ENCODE peak calls at places on chromosomes 11 and 22, in seven cellular contexts. One of them, this sample, is unnamed.

GRCh38 chr11:65104628-65105027 is 7.0 kb upstream of the TM7SF2 start:
- DNase-seq in natural killer cell: no peak
- DNase-seq in nephron progenitor cell: no peak
- DNase-seq in B cell: no peak
- DNase-seq in lower lobe of right lung: no peak
- DNase-seq in progenitor cell of endocrine pancreas: no peak
- DNase-seq in ovary: peak
- DNase-seq in this sample: no peak

GRCh38 chr22:30023099-30023498 is 57.2 kb upstream of the HORMAD2 start:
- DNase-seq in natural killer cell: no peak
- DNase-seq in ovary: no peak
- DNase-seq in progenitor cell of endocrine pancreas: no peak
- DNase-seq in B cell: no peak
- DNase-seq in nephron progenitor cell: no peak
- DNase-seq in lower lobe of right lung: no peak
- DNase-seq in this sample: no peak

GRCh38 chr11:27673979-27674663 is 26.1 kb downstream of the BDNF start:
- DNase-seq in nephron progenitor cell: no peak
- DNase-seq in natural killer cell: no peak
- DNase-seq in progenitor cell of endocrine pancreas: no peak
- DNase-seq in B cell: no peak
- DNase-seq in lower lobe of right lung: no peak
- DNase-seq in ovary: no peak
- DNase-seq in this sample: no peak

GRCh38 chr11:95108671-95109551 is 19.3 kb downstream of the ENDOD1 start:
- DNase-seq in progenitor cell of endocrine pancreas: no peak
- DNase-seq in B cell: no peak
- DNase-seq in natural killer cell: no peak
- DNase-seq in lower lobe of right lung: no peak
- DNase-seq in nephron progenitor cell: no peak
- DNase-seq in ovary: no peak
- DNase-seq in this sample: no peak

GRCh38 chr22:45064313-45065268 is 54.8 kb upstream of the PHF21B start:
- DNase-seq in ovary: no peak
- DNase-seq in progenitor cell of endocrine pancreas: no peak
- DNase-seq in B cell: no peak
- DNase-seq in lower lobe of right lung: no peak
- DNase-seq in nephron progenitor cell: no peak
- DNase-seq in natural killer cell: no peak
- DNase-seq in this sample: no peak

GRCh38 chr11:129067454-129067853 is 124.7 kb downstream of the ARHGAP32 start:
- DNase-seq in nephron progenitor cell: no peak
- DNase-seq in lower lobe of right lung: no peak
- DNase-seq in B cell: no peak
- DNase-seq in ovary: no peak
- DNase-seq in natural killer cell: no peak
- DNase-seq in progenitor cell of endocrine pancreas: no peak
- DNase-seq in this sample: no peak

GRCh38 chr22:49972163-49973017 is 11.8 kb downstream of the PIM3 start:
- DNase-seq in ovary: peak
- DNase-seq in natural killer cell: peak
- DNase-seq in progenitor cell of endocrine pancreas: no peak
- DNase-seq in lower lobe of right lung: peak
- DNase-seq in B cell: peak
- DNase-seq in nephron progenitor cell: peak
- DNase-seq in this sample: no peak

GRCh38 chr11:42974510-42974909 is 337.3 kb upstream of the API5 start:
- DNase-seq in progenitor cell of endocrine pancreas: no peak
- DNase-seq in ovary: no peak
- DNase-seq in nephron progenitor cell: no peak
- DNase-seq in B cell: no peak
- DNase-seq in lower lobe of right lung: no peak
- DNase-seq in natural killer cell: no peak
- DNase-seq in this sample: no peak

GRCh38 chr22:40265783-40266182 is 80.5 kb upstream of the ADSL start:
- DNase-seq in progenitor cell of endocrine pancreas: no peak
- DNase-seq in lower lobe of right lung: no peak
- DNase-seq in nephron progenitor cell: no peak
- DNase-seq in natural killer cell: no peak
- DNase-seq in B cell: no peak
- DNase-seq in ovary: no peak
- DNase-seq in this sample: peak

GRCh38 chr11:98874050-98874449 is 146.7 kb upstream of the CNTN5 start:
- DNase-seq in nephron progenitor cell: no peak
- DNase-seq in ovary: no peak
- DNase-seq in lower lobe of right lung: no peak
- DNase-seq in progenitor cell of endocrine pancreas: no peak
- DNase-seq in B cell: no peak
- DNase-seq in natural killer cell: no peak
- DNase-seq in this sample: no peak

GRCh38 chr11:113998574-113998973 is 23.7 kb downstream of the HTR3A start:
- DNase-seq in ovary: no peak
- DNase-seq in B cell: no peak
- DNase-seq in natural killer cell: no peak
- DNase-seq in nephron progenitor cell: peak
- DNase-seq in lower lobe of right lung: no peak
- DNase-seq in progenitor cell of endocrine pancreas: no peak
- DNase-seq in this sample: no peak

GRCh38 chr11:64245797-64246623 is 733 bp downstream of the PPP1R14B start:
- DNase-seq in ovary: peak
- DNase-seq in B cell: peak
- DNase-seq in natural killer cell: peak
- DNase-seq in progenitor cell of endocrine pancreas: no peak
- DNase-seq in lower lobe of right lung: peak
- DNase-seq in nephron progenitor cell: no peak
- DNase-seq in this sample: peak

GRCh38 chr11:4683020-4683419 is 14.6 kb downstream of the OR51E2 start:
- DNase-seq in B cell: no peak
- DNase-seq in natural killer cell: no peak
- DNase-seq in progenitor cell of endocrine pancreas: no peak
- DNase-seq in lower lobe of right lung: no peak
- DNase-seq in ovary: no peak
- DNase-seq in nephron progenitor cell: no peak
- DNase-seq in this sample: no peak
- TF ChIP-seq CTCF in B cell: no peak
- TF ChIP-seq CTCF in natural killer cell: no peak
- TF ChIP-seq CTCF in progenitor cell of endocrine pancreas: no peak
- TF ChIP-seq CTCF in lower lobe of right lung: no peak
- TF ChIP-seq CTCF in ovary: no peak
- TF ChIP-seq CTCF in nephron progenitor cell: no peak
- TF ChIP-seq CTCF in this sample: no peak

DNA sequence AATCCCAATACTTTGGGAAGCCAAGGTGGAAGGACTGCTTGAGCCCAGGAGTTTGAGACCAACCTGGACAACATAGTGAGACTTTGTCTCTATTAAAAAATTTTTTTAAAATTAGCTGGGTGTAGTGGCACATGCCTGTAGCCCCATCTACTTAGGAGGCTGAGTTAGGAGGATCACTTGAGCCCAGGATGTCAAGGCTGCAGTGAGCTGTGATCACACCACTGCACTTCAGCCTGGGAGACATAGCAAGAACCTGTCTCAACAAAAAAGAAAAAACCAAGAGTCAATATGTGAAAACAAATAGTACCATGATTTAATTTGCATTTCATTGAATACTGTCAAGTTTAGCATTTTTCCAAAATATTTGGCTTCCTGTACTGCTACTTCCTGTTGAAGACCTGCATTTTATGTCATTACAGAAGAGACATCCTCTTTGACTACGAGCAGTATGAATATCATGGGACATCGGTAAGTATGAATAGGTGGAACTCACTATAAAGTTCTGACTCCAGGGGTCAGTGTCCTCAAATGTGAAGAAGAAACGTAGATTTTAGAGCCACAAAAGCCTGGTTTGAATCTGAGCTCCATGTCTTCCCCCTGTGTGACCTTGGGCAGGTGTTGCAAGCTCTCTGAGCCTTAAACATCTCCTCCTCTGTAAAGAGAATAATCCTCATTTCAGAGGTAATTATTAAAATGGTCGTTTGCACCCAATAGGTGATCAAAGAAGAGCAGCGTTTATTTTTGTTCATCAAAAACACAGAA is 16.0 kb downstream of the CDC45 start:
- DNase-seq in progenitor cell of endocrine pancreas: no peak
- DNase-seq in ovary: no peak
- DNase-seq in natural killer cell: no peak
- DNase-seq in B cell: no peak
- DNase-seq in nephron progenitor cell: no peak
- DNase-seq in lower lobe of right lung: no peak
- DNase-seq in this sample: no peak
- TF ChIP-seq CTCF in progenitor cell of endocrine pancreas: peak
- TF ChIP-seq CTCF in ovary: no peak
- TF ChIP-seq CTCF in natural killer cell: no peak
- TF ChIP-seq CTCF in B cell: peak
- TF ChIP-seq CTCF in nephron progenitor cell: no peak
- TF ChIP-seq CTCF in lower lobe of right lung: peak
- TF ChIP-seq CTCF in this sample: no peak

GRCh38 chr11:67160872-67161783 is 42.1 kb downstream of the KDM2A start:
- DNase-seq in B cell: no peak
- DNase-seq in progenitor cell of endocrine pancreas: no peak
- DNase-seq in lower lobe of right lung: no peak
- DNase-seq in nephron progenitor cell: no peak
- DNase-seq in ovary: no peak
- DNase-seq in natural killer cell: no peak
- DNase-seq in this sample: no peak
- TF ChIP-seq CTCF in B cell: no peak
- TF ChIP-seq CTCF in progenitor cell of endocrine pancreas: peak
- TF ChIP-seq CTCF in lower lobe of right lung: no peak
- TF ChIP-seq CTCF in nephron progenitor cell: no peak
- TF ChIP-seq CTCF in ovary: no peak
- TF ChIP-seq CTCF in natural killer cell: no peak
- TF ChIP-seq CTCF in this sample: no peak

GRCh38 chr22:37258005-37258790 is 14.1 kb upstream of the RAC2 start:
- DNase-seq in ovary: no peak
- DNase-seq in B cell: no peak
- DNase-seq in lower lobe of right lung: no peak
- DNase-seq in progenitor cell of endocrine pancreas: no peak
- DNase-seq in natural killer cell: no peak
- DNase-seq in nephron progenitor cell: no peak
- DNase-seq in this sample: no peak

GRCh38 chr22:37260939-37261338 is 16.9 kb upstream of the RAC2 start:
- DNase-seq in natural killer cell: peak
- DNase-seq in lower lobe of right lung: peak
- DNase-seq in progenitor cell of endocrine pancreas: peak
- DNase-seq in ovary: peak
- DNase-seq in B cell: peak
- DNase-seq in nephron progenitor cell: peak
- DNase-seq in this sample: peak

GRCh38 chr22:37258810-37259472 is 14.9 kb upstream of the RAC2 start:
- DNase-seq in natural killer cell: no peak
- DNase-seq in B cell: no peak
- DNase-seq in ovary: no peak
- DNase-seq in progenitor cell of endocrine pancreas: no peak
- DNase-seq in nephron progenitor cell: no peak
- DNase-seq in lower lobe of right lung: peak
- DNase-seq in this sample: no peak

GRCh38 chr22:37260396-37260795 is 16.3 kb upstream of the RAC2 start:
- DNase-seq in progenitor cell of endocrine pancreas: no peak
- DNase-seq in lower lobe of right lung: peak
- DNase-seq in natural killer cell: no peak
- DNase-seq in nephron progenitor cell: no peak
- DNase-seq in ovary: no peak
- DNase-seq in B cell: no peak
- DNase-seq in this sample: no peak

DNA sequence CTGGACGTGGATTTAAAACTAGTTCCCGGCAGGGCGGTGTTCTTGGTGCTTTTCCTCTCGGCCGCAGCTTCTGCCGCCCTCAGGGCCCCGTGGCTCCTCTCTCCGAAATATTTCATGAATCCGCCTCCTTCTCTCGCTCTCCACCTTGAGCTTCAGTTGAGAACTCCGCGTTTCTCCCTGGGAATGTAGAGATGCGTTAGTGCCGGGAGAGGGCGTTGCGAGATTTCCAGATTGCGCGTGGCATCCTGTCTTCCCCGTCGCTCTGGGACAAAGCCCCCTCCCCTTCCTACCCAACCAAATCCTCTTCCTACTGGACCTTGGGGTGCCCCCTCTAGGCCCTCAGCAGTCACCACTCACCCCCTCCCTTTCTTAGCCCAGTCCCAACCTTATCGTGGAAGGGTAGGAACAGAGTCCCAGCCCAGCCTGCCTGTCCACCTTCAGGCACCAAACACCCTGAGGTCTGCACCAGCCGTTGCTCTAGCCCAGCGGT is 15.5 kb upstream of the RAC2 start:
- DNase-seq in natural killer cell: no peak
- DNase-seq in lower lobe of right lung: peak
- DNase-seq in B cell: no peak
- DNase-seq in nephron progenitor cell: peak
- DNase-seq in ovary: no peak
- DNase-seq in progenitor cell of endocrine pancreas: no peak
- DNase-seq in this sample: no peak
- TF ChIP-seq CTCF in natural killer cell: no peak
- TF ChIP-seq CTCF in lower lobe of right lung: peak
- TF ChIP-seq CTCF in B cell: peak
- TF ChIP-seq CTCF in nephron progenitor cell: peak
- TF ChIP-seq CTCF in ovary: no peak
- TF ChIP-seq CTCF in progenitor cell of endocrine pancreas: peak
- TF ChIP-seq CTCF in this sample: peak

DNA sequence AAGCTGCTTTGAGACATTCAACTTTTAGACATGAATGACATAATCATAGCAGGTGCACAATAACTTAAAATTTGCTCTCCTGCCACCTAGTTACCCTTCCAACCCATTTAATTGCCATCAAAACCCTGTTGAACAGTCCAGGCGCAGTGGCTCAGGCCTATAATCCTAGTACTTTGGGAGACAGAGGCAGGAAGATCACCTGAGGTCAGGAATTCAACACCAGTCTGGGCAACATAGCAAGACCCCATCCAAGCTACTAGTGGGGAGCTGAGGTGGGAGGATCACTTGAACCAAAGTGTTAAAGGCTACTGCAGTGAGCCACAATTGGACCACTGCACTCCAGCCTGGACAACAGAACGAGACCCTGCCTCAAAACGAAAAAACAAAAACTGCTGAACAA is 4.0 kb upstream of the PHF21A start:
- DNase-seq in B cell: no peak
- DNase-seq in ovary: no peak
- DNase-seq in nephron progenitor cell: no peak
- DNase-seq in lower lobe of right lung: no peak
- DNase-seq in progenitor cell of endocrine pancreas: no peak
- DNase-seq in natural killer cell: no peak
- DNase-seq in this sample: no peak
- TF ChIP-seq CTCF in B cell: no peak
- TF ChIP-seq CTCF in ovary: no peak
- TF ChIP-seq CTCF in nephron progenitor cell: no peak
- TF ChIP-seq CTCF in lower lobe of right lung: no peak
- TF ChIP-seq CTCF in progenitor cell of endocrine pancreas: no peak
- TF ChIP-seq CTCF in natural killer cell: no peak
- TF ChIP-seq CTCF in this sample: no peak

DNA sequence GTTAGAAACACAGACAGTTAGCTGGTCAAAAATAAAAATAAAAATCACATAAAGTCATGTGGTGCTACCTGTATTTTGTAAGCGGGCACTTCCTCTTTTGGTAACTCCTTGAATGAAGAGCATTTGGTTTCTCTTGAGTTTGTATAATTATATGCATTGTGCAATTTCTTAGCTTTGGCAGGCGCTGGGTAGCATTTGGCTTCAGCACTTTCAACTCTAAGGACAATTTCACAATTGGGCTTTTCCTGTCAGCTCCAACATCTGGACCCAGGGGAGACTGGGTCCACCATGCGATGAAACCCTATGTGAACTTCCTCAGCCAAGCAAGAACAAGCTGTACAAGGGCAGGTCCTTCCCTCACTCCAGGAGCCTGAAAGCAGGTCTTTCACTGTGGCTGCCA is 169.1 kb downstream of the RRAS2 start:
- DNase-seq in B cell: no peak
- DNase-seq in lower lobe of right lung: no peak
- DNase-seq in nephron progenitor cell: no peak
- DNase-seq in natural killer cell: no peak
- DNase-seq in progenitor cell of endocrine pancreas: no peak
- DNase-seq in ovary: peak
- DNase-seq in this sample: no peak
- TF ChIP-seq CTCF in B cell: no peak
- TF ChIP-seq CTCF in lower lobe of right lung: no peak
- TF ChIP-seq CTCF in nephron progenitor cell: no peak
- TF ChIP-seq CTCF in natural killer cell: no peak
- TF ChIP-seq CTCF in progenitor cell of endocrine pancreas: no peak
- TF ChIP-seq CTCF in ovary: no peak
- TF ChIP-seq CTCF in this sample: no peak

This sample was measured in CD14-positive monocyte.